ENCODE peak calls at places on chromosomes 2 and 18, in ten cellular contexts. X, C, A, T, E, U, B, I, N and V are unnamed samples.

GRCh38 chr2:43219383-43220228 is 6.8 kb downstream of the ZFP36L2 start:
- DNase-seq in X (peak; percentile 88), T (peak; percentile 90), B (no peak), A (peak; percentile 42), U (peak; percentile 61), E (peak; percentile 87), C (peak; percentile 87), I (peak; percentile 92), N (peak; percentile 77), V (peak; percentile 91)

GRCh38 chr2:75865702-75866101 is 155.0 kb upstream of the GCFC2 start:
- DNase-seq in B (no peak), T (no peak), A (no peak), C (no peak), U (no peak), X (no peak), E (no peak), N (no peak), I (no peak), V (no peak)

GRCh38 chr2:4175343-4175742 is 472.0 kb downstream of the DCDC2C start:
- DNase-seq in T (no peak), N (no peak), A (no peak), U (no peak), E (no peak), I (no peak), X (no peak), B (no peak), C (no peak), V (no peak)

GRCh38 chr2:55616509-55617159 is 788 bp downstream of the PPP4R3B start:
- DNase-seq in T (peak; percentile 76), U (peak; percentile 7), B (peak; percentile 28), C (peak; percentile 71), E (peak; percentile 71), I (peak; percentile 71), N (peak; percentile 72), A (no peak), X (peak; percentile 75), V (peak; percentile 69)

GRCh38 chr2:198444800-198445287 is 640.5 kb downstream of the PLCL1 start:
- DNase-seq in B (no peak), N (no peak), U (no peak), C (no peak), X (no peak), A (no peak), E (no peak), T (no peak), I (no peak), V (no peak)

GRCh38 chr2:10901160-10901559 is 10.6 kb upstream of the KCNF1 start:
- DNase-seq in C (peak; percentile 67), E (no peak), T (peak; percentile 75), A (no peak), X (no peak), N (peak; percentile 68), I (no peak), U (no peak), B (no peak), V (no peak)

GRCh38 chr2:229376866-229377265 is 105.8 kb upstream of the PID1 start:
- DNase-seq in X (no peak), B (no peak), C (peak; percentile 66), N (no peak), T (peak; percentile 28), U (no peak), E (peak; percentile 30), A (no peak), I (no peak), V (peak; percentile 28)

GRCh38 chr2:231877533-231878456 is 48.4 kb downstream of the NPPC start:
- DNase-seq in N (peak; percentile 15), I (no peak), U (no peak), E (peak; percentile 31), X (no peak), B (peak; percentile 31), C (peak; percentile 70), A (no peak), T (no peak), V (peak; percentile 86)

GRCh38 chr18:76709659-76710645 is 112.4 kb upstream of the ZNF236 start:
- DNase-seq in I (peak; percentile 70), B (no peak), X (peak; percentile 66), E (peak; percentile 72), U (peak; percentile 36), N (peak; percentile 91), T (peak; percentile 87), C (peak; percentile 42), A (peak; percentile 27), V (peak; percentile 80)

GRCh38 chr2:48249093-48249492 is 280.9 kb upstream of the STON1 start:
- DNase-seq in N (peak; percentile 33), E (peak; percentile 55), U (no peak), B (no peak), C (peak; percentile 48), X (no peak), T (peak; percentile 56), I (no peak), A (no peak), V (peak; percentile 35)